ENCODE peak calls at places on chromosomes 13 and 19, in four cellular contexts. N is GM12878, Y is IMR-90, G is K562. U is an unnamed sample.

GRCh38 chr19:57903298-57904174 is 12.9 kb downstream of the ZNF417 start:
- DNase-seq in N (no peak), Y (peak; percentile 53), G (no peak), U (peak; percentile 43)

GRCh38 chr13:107450931-107451330 is 764.4 kb downstream of the LIG4 start:
- DNase-seq in N (no peak), Y (peak; percentile 99), G (no peak), U (no peak)

GRCh38 chr13:47555235-47555634 is 445.8 kb downstream of the SUCLA2 start:
- DNase-seq in N (no peak), Y (peak; percentile 51), G (no peak), U (no peak)

GRCh38 chr19:18815673-18816072 is 16.1 kb upstream of the UPF1 start:
- DNase-seq in N (no peak), Y (peak; percentile 31), G (no peak), U (no peak)

GRCh38 chr19:8004723-8005513 is 523 bp downstream of the ELAVL1 start:
- DNase-seq in N (no peak), Y (peak; percentile 21), G (peak; percentile 73), U (no peak)

GRCh38 chr19:8935460-8935859 is 74.7 kb downstream of the MUC16 start:
- DNase-seq in N (no peak), Y (no peak), G (no peak), U (no peak)

GRCh38 chr19:49761625-49762311 is 1.3 kb downstream of the TSKS start:
- DNase-seq in N (no peak), Y (peak; percentile 56), G (peak; percentile 76), U (peak; percentile 45)

GRCh38 chr13:105465251-105465650 is 1070.2 kb downstream of the EFNB2 start:
- DNase-seq in N (no peak), Y (no peak), G (no peak), U (no peak)

GRCh38 chr13:83810136-83810535 is 72.1 kb downstream of the SLITRK1 start:
- DNase-seq in N (no peak), Y (no peak), G (no peak), U (no peak)

GRCh38 chr13:39676315-39676876 is 20.9 kb downstream of the COG6 start:
- DNase-seq in N (no peak), Y (peak; percentile 39), G (no peak), U (peak; percentile 0)

GRCh38 chr19:49361438-49362047 is 673 bp downstream of the TEAD2 start:
- DNase-seq in N (no peak), Y (peak; percentile 80), G (peak; percentile 91), U (peak; percentile 91)

GRCh38 chr19:12478234-12478941 is 6.2 kb downstream of the ZNF709 start:
- DNase-seq in N (no peak), Y (no peak), G (no peak), U (no peak)

GRCh38 chr13:74003374-74003773 is 130.8 kb downstream of the KLF12 start:
- DNase-seq in N (no peak), Y (peak; percentile 22), G (no peak), U (no peak)

GRCh38 chr19:44548736-44549135 is 19.3 kb upstream of the CEACAM20 start:
- DNase-seq in N (no peak), Y (peak; percentile 51), G (no peak), U (no peak)

GRCh38 chr13:37656247-37656940 is 57.8 kb upstream of the POSTN start:
- DNase-seq in N (no peak), Y (peak; percentile 99), G (no peak), U (peak; percentile 15)

GRCh38 chr13:65638572-65639168 is 1591.5 kb downstream of the PCDH9 start:
- DNase-seq in N (no peak), Y (peak; percentile 63), G (peak; percentile 8), U (peak; percentile 29)

GRCh38 chr13:52599037-52599852 is 43.0 kb upstream of the HNRNPA1L2 start:
- DNase-seq in N (no peak), Y (peak; percentile 71), G (no peak), U (no peak)

GRCh38 chr13:44698076-44698475 is 121.9 kb upstream of the TSC22D1 start:
- DNase-seq in N (no peak), Y (no peak), G (no peak), U (no peak)

GRCh38 chr13:79995334-79995733 is 345.6 kb downstream of the SPRY2 start:
- DNase-seq in N (no peak), Y (peak; percentile 85), G (no peak), U (no peak)

GRCh38 chr13:51590966-51591627 is 6.8 kb downstream of the WDFY2 start:
- DNase-seq in N (no peak), Y (peak; percentile 90), G (peak; percentile 10), U (peak; percentile 35)

GRCh38 chr13:110726726-110727125 is 13.2 kb downstream of the ING1 start:
- DNase-seq in N (no peak), Y (no peak), G (no peak), U (no peak)

GRCh38 chr13:110723598-110723997 is 10.1 kb downstream of the ING1 start:
- DNase-seq in N (no peak), Y (no peak), G (no peak), U (no peak)

GRCh38 chr13:110719036-110719710 is 5.7 kb downstream of the ING1 start:
- DNase-seq in N (no peak), Y (no peak), G (no peak), U (no peak)

GRCh38 chr13:110722971-110723370 is 9.5 kb downstream of the ING1 start:
- DNase-seq in N (no peak), Y (no peak), G (no peak), U (no peak)
- TF ChIP-seq ELK1 in N (no peak), Y (no peak), G (no peak), U (no peak)

DNA sequence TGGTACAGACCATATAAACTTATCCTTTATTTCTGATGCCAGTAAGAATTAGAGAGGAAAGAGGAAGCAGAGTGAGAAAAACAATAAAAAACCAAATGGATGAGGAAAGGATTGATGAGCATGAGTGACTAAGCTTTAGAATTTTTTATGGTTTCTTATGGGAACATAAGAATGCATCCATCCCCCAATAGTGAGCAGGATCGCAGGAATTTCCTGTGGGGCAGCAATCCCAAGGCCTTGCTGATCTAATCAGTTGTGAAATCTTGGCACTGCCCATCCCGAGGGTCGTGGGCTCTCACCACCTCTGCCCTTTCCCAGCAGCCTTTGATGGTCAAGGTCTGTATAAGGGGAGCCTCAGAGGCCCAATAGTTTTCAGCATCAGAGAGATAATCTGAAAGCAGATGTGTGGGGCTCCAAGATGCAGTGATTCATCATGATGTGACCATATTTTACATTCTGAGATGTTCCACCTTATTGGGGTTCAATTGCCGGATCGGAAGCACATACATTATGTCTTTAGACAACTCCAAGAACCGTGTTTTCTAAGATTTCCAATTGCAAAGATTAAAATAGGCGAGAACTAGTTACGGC is 222.1 kb downstream of the DNAJC15 start:
- DNase-seq in N (no peak), Y (peak; percentile 92), G (no peak), U (no peak)
- TF ChIP-seq BHLHE40 in N (no peak), Y (no peak), G (no peak), U (no peak)

DNA sequence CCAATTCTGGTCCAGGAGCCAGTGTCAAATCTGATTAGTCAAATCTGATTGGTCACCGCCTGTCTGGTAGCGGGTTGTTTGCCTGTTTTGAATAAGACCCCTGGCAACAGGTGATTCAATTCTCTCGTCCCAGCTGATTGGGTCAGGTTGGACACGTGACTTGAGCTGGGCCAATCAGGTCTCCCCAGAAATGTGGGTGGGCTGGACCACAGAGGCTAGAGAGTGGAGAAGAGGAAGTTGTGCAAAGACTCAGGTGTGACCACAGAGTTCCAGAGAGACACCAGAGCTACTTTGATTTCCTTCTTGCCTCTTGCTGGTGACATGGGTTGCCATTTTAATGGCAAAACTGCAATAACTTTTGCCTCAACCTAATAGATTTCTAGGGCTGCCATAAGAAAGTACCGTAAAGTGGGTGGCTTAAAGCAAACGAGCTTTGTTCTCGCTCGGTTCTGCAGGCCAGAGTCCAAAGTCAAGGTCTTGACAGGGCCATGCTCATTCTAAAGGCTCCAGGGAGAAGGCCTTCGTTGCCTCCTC is 5.4 kb downstream of the TNFSF9 start:
- DNase-seq in N (peak; percentile 99), Y (no peak), G (peak; percentile 93), U (peak; percentile 88)
- TF ChIP-seq ELK1 in N (no peak), Y (no peak), G (no peak), U (no peak)

GRCh38 chr13:31067416-31068118 is 94.1 kb downstream of the HSPH1 start:
- DNase-seq in N (no peak), Y (peak; percentile 78), G (no peak), U (peak; percentile 15)

GRCh38 chr13:31072041-31072440 is 89.7 kb downstream of the HSPH1 start:
- DNase-seq in N (no peak), Y (peak; percentile 41), G (no peak), U (no peak)

GRCh38 chr13:31073859-31074718 is 87.6 kb downstream of the HSPH1 start:
- DNase-seq in N (peak; percentile 89), Y (peak; percentile 69), G (no peak), U (no peak)

GRCh38 chr13:31068119-31068423 is 93.6 kb downstream of the HSPH1 start:
- DNase-seq in N (no peak), Y (no peak), G (no peak), U (no peak)

GRCh38 chr13:31069808-31070544 is 91.7 kb downstream of the HSPH1 start:
- DNase-seq in N (no peak), Y (no peak), G (no peak), U (no peak)
- TF ChIP-seq BHLHE40 in N (no peak), Y (no peak), G (no peak), U (no peak)

DNA sequence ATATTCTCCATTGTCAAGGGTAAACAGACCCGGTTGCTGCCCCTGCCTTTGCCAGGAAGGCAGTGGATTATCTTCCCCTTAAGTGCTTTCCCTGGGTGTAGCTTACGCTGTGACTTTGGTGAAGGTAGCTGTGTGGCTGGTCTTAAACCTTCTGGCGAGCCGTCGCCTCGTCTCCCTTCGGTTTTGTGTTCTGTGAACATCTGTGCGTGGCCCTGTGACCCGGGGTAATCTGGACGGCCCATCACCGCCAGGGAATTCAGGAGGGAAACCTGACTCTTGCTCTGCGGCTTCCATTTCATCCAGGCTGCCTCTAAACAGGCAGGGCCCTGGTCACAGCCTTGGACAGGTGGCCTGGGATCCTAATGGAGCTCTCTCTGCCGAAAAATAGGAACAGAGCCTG is 78.7 kb downstream of the SHISA2 start:
- DNase-seq in N (no peak), Y (no peak), G (no peak), U (no peak)
- TF ChIP-seq ELK1 in N (no peak), Y (no peak), G (no peak), U (no peak)

GRCh38 chr19:55855160-55855559 is 18.8 kb downstream of the NLRP4 start:
- DNase-seq in N (peak; percentile 27), Y (no peak), G (no peak), U (no peak)

GRCh38 chr19:55857974-55858373 is 21.6 kb downstream of the NLRP4 start:
- DNase-seq in N (no peak), Y (no peak), G (no peak), U (no peak)

GRCh38 chr19:55858401-55858800 is 22.1 kb downstream of the NLRP4 start:
- DNase-seq in N (no peak), Y (no peak), G (no peak), U (no peak)

DNA sequence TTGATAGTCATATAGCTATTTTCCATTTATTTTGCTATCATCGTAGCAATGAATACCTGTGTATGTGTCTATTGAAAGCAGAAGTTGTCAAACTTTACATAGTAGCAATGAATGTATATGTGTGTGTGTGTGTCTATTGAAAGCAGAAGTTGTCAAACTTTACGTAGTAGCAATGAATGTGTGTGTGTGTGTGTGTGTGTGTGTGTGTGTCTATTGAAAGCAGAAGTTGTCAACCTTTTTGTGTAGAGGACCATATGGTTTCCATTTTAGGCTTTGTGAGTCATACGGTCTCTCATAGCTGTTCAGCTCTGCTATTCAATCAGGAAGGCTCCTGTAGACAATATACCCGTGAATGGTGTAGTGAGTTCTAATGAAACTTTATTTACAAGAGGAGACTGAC is 20.8 kb downstream of the NLRP4 start:
- DNase-seq in N (peak; percentile 70), Y (no peak), G (no peak), U (no peak)
- TF ChIP-seq BHLHE40 in N (no peak), Y (no peak), G (no peak), U (no peak)